ENCODE peak calls at places on chromosomes 3 and 15, in six cellular contexts. H is GM23248; D is CD8-positive, alpha-beta memory T cell; Q is mammary epithelial cell; P is CD8-positive, alpha-beta T cell; R is adipocyte. A is an unnamed sample. For H3K9me3, the result is how much of the 10 kb centered on the place peaks cover.

GRCh38 chr3:150635526-150635925 is 32.4 kb downstream of the SELENOT start:
- DNase-seq in H (no peak), D (no peak), Q (no peak), P (no peak), R (no peak), A (no peak)

GRCh38 chr3:170043506-170043905 is 5.7 kb downstream of the GPR160 start:
- DNase-seq in H (no peak), D (no peak), Q (no peak), P (no peak), R (no peak), A (no peak)

GRCh38 chr3:32816439-32817194 is 1.2 kb upstream of the TRIM71 start:
- DNase-seq in H (peak), D (no peak), Q (peak), P (no peak), R (peak), A (no peak)

GRCh38 chr3:171614318-171614967 is 154.2 kb upstream of the TNIK start:
- DNase-seq in H (peak), D (no peak), Q (peak), P (no peak), R (peak), A (no peak)

GRCh38 chr3:78163379-78163778 is 1123.5 kb downstream of the ROBO2 start:
- DNase-seq in H (no peak), D (no peak), Q (no peak), P (no peak), R (no peak), A (no peak)

GRCh38 chr3:149506965-149507364 is 32.5 kb downstream of the TM4SF4 start:
- DNase-seq in H (no peak), D (no peak), Q (no peak), P (no peak), R (no peak), A (no peak)

GRCh38 chr3:151770941-151771340 is 37.2 kb downstream of the AADACL2 start:
- DNase-seq in H (peak), D (no peak), Q (no peak), P (no peak), R (peak), A (no peak)

GRCh38 chr3:49021813-49022720 is at the start of gene NDUFAF3:
- DNase-seq in H (peak), D (peak), Q (peak), P (peak), R (peak), A (peak)

GRCh38 chr3:177703788-177704187 is 506.5 kb upstream of the TBL1XR1 start:
- DNase-seq in H (peak), D (no peak), Q (peak), P (no peak), R (no peak), A (no peak)

GRCh38 chr15:85312486-85312885 is 67.9 kb upstream of the AKAP13 start:
- DNase-seq in H (peak), D (no peak), Q (peak), P (no peak), R (no peak), A (no peak)

GRCh38 chr3:72999971-73000370 is 3.4 kb downstream of the PPP4R2 start:
- DNase-seq in H (no peak), D (no peak), Q (no peak), P (no peak), R (no peak), A (no peak)

GRCh38 chr3:8981700-8982099 is 18.4 kb upstream of the RAD18 start:
- DNase-seq in H (no peak), D (no peak), Q (no peak), P (no peak), R (no peak), A (no peak)

GRCh38 chr15:48447657-48448056 is 116.4 kb downstream of the DUT start:
- DNase-seq in H (peak), D (no peak), Q (peak), P (no peak), R (peak), A (no peak)

GRCh38 chr3:68666409-68667193 is 265.7 kb downstream of the TAFA4 start:
- DNase-seq in H (no peak), D (no peak), Q (peak), P (no peak), R (peak), A (no peak)

GRCh38 chr15:70761931-70762468 is 1.4 kb downstream of the UACA start:
- DNase-seq in H (peak), D (no peak), Q (no peak), P (no peak), R (peak), A (no peak)

GRCh38 chr15:33908396-33908795 is 59.9 kb upstream of the CHRM5 start:
- DNase-seq in H (peak), D (no peak), Q (peak), P (no peak), R (peak), A (no peak)

GRCh38 chr15:73683624-73684536 is at the start of gene CD276:
- DNase-seq in H (peak), D (no peak), Q (peak), P (no peak), R (peak), A (no peak)

GRCh38 chr3:122374034-122374433 is 9.0 kb downstream of the MIX23 start:
- DNase-seq in H (no peak), D (no peak), Q (no peak), P (no peak), R (no peak), A (no peak)

GRCh38 chr15:38370079-38370478 is 83.8 kb upstream of the FAM98B start:
- DNase-seq in H (no peak), D (no peak), Q (no peak), P (no peak), R (peak), A (no peak)
- H3K9me3 ChIP-seq in H (under half), D (under half), Q (under half), P (under half), R (under half), A (under half)

DNA sequence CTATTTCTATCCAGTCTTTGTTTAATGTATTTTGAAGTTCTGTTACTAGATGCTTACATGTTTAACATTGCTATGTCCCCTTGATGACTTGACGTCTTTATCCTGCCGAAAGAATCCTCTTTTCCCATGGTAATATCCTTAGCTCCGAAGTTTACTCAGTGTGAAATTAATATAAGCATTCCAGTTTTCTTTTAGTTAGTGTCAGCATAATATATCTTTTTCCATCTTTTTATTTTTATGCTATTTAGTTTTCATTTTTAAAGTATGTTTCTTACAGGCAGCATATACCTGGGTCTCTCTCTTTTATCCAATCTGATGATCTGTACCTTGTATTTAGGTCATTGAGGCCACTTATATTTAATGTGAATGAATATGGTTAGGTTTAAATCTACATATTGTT is 39.1 kb upstream of the MEF2A start:
- DNase-seq in H (no peak), D (no peak), Q (no peak), P (no peak), R (no peak), A (no peak)
- H3K9me3 ChIP-seq in H (under half), D (under half), Q (under half), P (under half), R (under half), A (under half)

DNA sequence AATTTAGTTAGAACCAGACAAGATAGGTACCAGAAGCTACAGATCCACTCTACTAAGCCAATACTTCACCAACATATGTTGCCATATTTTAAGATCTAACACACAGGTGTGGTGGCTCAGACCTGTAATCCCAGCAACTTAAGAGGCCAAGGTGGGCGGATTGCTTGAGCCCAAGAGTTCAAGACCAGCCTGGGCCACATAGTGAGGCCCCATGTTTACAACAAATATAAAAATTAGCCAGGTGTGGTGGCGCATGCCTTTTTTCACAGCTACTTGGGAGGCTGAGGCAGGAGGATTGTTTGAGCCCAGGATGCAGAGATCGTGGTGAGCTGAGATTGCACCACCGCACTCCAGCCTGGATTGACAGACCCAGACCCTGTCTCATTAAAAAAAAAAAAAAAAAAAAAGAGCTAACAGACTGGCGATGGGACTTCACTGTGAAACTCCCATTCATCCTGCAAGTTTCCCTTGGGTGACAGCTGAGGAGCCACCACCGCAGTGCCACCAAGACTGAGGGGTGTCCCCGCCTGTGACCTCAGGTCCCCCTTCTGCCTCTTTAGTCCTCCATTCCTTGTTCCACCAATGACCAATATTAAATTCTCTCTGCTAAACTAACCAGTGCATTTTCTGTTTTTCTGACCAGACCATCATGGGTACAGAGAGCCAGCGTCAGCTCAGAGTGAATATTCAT is 163.3 kb downstream of the OR4M2 start:
- DNase-seq in H (no peak), D (no peak), Q (no peak), P (no peak), R (no peak), A (no peak)
- H3K9me3 ChIP-seq in H (under half), D (under half), Q (under half), P (under half), R (under half), A (under half)

GRCh38 chr3:99878005-99878404 is 60.3 kb downstream of the CMSS1 start:
- DNase-seq in H (peak), D (no peak), Q (peak), P (no peak), R (peak), A (no peak)
- H3K9me3 ChIP-seq in H (under half), D (under half), Q (under half), P (under half), R (under half), A (under half)

GRCh38 chr15:26372712-26373111 is 400.2 kb downstream of the GABRB3 start:
- DNase-seq in H (no peak), D (no peak), Q (no peak), P (no peak), R (no peak), A (no peak)
- H3K9me3 ChIP-seq in H (under half), D (under half), Q (under half), P (under half), R (under half), A (under half)